ENCODE peak calls at places on chromosomes 5 and 9, in four cellular contexts. T is activated B cell treated with CpG ODN at 0.5 μM for 24 hours, E is neural crest cell, Z is epithelial cell of esophagus. I is an unnamed sample.

GRCh38 chr5:178324481-178325310 is 92.1 kb upstream of the PHYKPL start:
- DNase-seq in T (no peak), E (no peak), Z (no peak), I (no peak)

GRCh38 chr5:89168766-89169165 is 285.8 kb upstream of the MEF2C start:
- DNase-seq in T (no peak), E (no peak), Z (no peak), I (no peak)

GRCh38 chr9:88658311-88658822 is 123.4 kb downstream of the NXNL2 start:
- DNase-seq in T (no peak), E (no peak), Z (peak; percentile 69), I (no peak)

GRCh38 chr5:176929654-176930053 is 30.5 kb upstream of the HK3 start:
- DNase-seq in T (no peak), E (no peak), Z (no peak), I (no peak)

GRCh38 chr9:137454145-137454505 is 5.0 kb downstream of the NSMF start:
- DNase-seq in T (peak; percentile 57), E (peak; percentile 47), Z (peak; percentile 47), I (no peak)

GRCh38 chr5:32639943-32640342 is 54.6 kb downstream of the SUB1 start:
- DNase-seq in T (no peak), E (no peak), Z (peak; percentile 96), I (no peak)

GRCh38 chr5:150567031-150567680 is 59.2 kb downstream of the NDST1 start:
- DNase-seq in T (no peak), E (no peak), Z (peak; percentile 45), I (no peak)

GRCh38 chr5:13944564-13945195 is at the start of gene DNAH5:
- DNase-seq in T (no peak), E (no peak), Z (peak; percentile 88), I (no peak)

GRCh38 chr9:78565481-78565880 is 268.6 kb downstream of the PSAT1 start:
- DNase-seq in T (no peak), E (no peak), Z (no peak), I (no peak)

GRCh38 chr5:93252165-93252564 is 328.9 kb downstream of the NR2F1-AS1 start:
- DNase-seq in T (no peak), E (no peak), Z (no peak), I (no peak)
- TF ChIP-seq CTCF in T (no peak), E (no peak), Z (peak; percentile 6), I (no peak)

DNA sequence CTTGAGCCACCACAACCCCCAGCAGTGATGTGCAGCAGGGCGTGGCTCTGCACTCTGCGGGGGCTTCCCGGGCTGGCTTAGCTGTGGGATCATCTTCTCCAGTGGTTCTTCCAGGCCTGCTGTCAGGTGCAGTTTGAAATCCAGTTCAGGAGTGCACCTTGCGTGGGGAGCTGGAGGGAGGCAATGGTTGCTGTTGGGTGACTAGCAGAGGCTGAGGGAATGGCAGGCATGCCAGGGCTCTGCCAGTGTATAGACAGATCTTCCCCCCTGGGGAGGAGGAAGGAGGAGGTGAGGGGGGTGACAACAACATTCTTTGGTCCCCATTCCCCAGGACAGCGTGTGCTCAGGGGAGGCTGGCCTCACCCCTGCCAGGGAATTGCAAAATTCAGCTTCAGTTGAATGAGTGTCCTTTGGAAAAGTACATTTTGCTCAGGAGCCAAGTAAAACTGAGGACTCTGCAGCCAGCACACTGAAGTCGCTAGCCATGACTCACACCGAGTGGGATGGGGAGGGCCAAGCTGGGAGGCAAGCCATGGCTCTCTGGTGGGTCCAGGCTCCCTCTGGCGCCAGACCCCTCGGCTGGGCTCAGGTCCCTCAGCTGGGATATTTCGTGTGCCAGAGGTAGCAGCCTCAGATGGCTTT is 35.0 kb downstream of the ERGIC1 start:
- DNase-seq in T (no peak), E (no peak), Z (peak; percentile 71), I (no peak)
- TF ChIP-seq CTCF in T (no peak), E (no peak), Z (no peak), I (no peak)

DNA sequence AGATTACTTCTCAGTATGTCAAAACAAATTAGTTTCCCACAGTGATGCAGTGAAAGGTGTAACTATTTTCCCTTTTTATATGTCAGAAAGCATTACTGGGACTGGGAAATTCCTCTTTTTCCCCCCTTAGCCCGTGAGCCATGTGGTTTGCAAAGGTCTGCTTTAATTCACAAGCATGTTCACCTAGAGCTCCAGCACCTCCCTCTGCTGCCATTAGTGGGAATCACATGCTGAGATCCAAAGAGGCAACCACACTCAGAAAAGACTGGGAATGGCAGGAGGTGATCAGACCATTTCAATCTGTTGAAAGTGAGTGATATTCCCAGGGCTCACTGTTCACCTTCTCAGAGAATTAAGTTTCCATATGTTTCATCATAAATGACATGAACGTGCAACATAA is 703.7 kb upstream of the WWC1 start:
- DNase-seq in T (no peak), E (peak; percentile 14), Z (peak; percentile 58), I (no peak)
- TF ChIP-seq CTCF in T (no peak), E (peak; percentile 66), Z (peak; percentile 82), I (peak; percentile 75)

GRCh38 chr9:32136700-32137339 is 247.6 kb upstream of the ACO1 start:
- DNase-seq in T (no peak), E (no peak), Z (peak; percentile 59), I (no peak)
- TF ChIP-seq CTCF in T (no peak), E (peak; percentile 48), Z (peak; percentile 9), I (peak; percentile 41)

GRCh38 chr5:66436721-66437120 is 159.5 kb upstream of the MAST4 start:
- DNase-seq in T (no peak), E (no peak), Z (peak; percentile 37), I (no peak)
- TF ChIP-seq CTCF in T (no peak), E (peak; percentile 41), Z (peak; percentile 62), I (peak; percentile 47)